ENCODE peak calls at places on chromosome 1, in five cellular contexts. One of them, this sample, is unnamed.

GRCh38 chr1:226479432-226479831 is 69.1 kb upstream of the STUM start:
- DNase-seq in fibroblast of gingiva: no peak
- DNase-seq in EH: no peak
- DNase-seq in activated gamma-delta T cell: no peak
- DNase-seq in activated CD4-positive, CD25-positive, alpha-beta regulatory T cell: no peak
- DNase-seq in this sample: no peak

GRCh38 chr1:172895050-172895460 is 155.7 kb downstream of the TNFSF18 start:
- DNase-seq in activated gamma-delta T cell: no peak
- DNase-seq in activated CD4-positive, CD25-positive, alpha-beta regulatory T cell: no peak
- DNase-seq in EH: peak; percentile 52
- DNase-seq in fibroblast of gingiva: no peak
- DNase-seq in this sample: no peak

GRCh38 chr1:204323887-204324286 is 35.8 kb downstream of the PLEKHA6 start:
- DNase-seq in EH: peak; percentile 70
- DNase-seq in activated gamma-delta T cell: no peak
- DNase-seq in activated CD4-positive, CD25-positive, alpha-beta regulatory T cell: no peak
- DNase-seq in fibroblast of gingiva: peak; percentile 11
- DNase-seq in this sample: no peak

GRCh38 chr1:205922314-205922713 is 20.9 kb downstream of the SLC26A9 start:
- DNase-seq in EH: no peak
- DNase-seq in activated gamma-delta T cell: no peak
- DNase-seq in activated CD4-positive, CD25-positive, alpha-beta regulatory T cell: no peak
- DNase-seq in fibroblast of gingiva: no peak
- DNase-seq in this sample: no peak

GRCh38 chr1:67817319-67817718 is 15.9 kb downstream of the GNG12 start:
- DNase-seq in activated gamma-delta T cell: no peak
- DNase-seq in fibroblast of gingiva: no peak
- DNase-seq in EH: no peak
- DNase-seq in activated CD4-positive, CD25-positive, alpha-beta regulatory T cell: no peak
- DNase-seq in this sample: no peak

GRCh38 chr1:231423648-231424047 is 1.6 kb upstream of the EGLN1 start:
- DNase-seq in EH: no peak
- DNase-seq in activated CD4-positive, CD25-positive, alpha-beta regulatory T cell: no peak
- DNase-seq in fibroblast of gingiva: no peak
- DNase-seq in activated gamma-delta T cell: no peak
- DNase-seq in this sample: no peak

GRCh38 chr1:30381266-30381665 is 342.1 kb downstream of the MATN1 start:
- DNase-seq in activated gamma-delta T cell: no peak
- DNase-seq in fibroblast of gingiva: no peak
- DNase-seq in EH: no peak
- DNase-seq in activated CD4-positive, CD25-positive, alpha-beta regulatory T cell: no peak
- DNase-seq in this sample: no peak

GRCh38 chr1:234760303-234760723 is 150.3 kb upstream of the IRF2BP2 start:
- DNase-seq in EH: peak; percentile 54
- DNase-seq in fibroblast of gingiva: no peak
- DNase-seq in activated gamma-delta T cell: no peak
- DNase-seq in activated CD4-positive, CD25-positive, alpha-beta regulatory T cell: no peak
- DNase-seq in this sample: no peak

GRCh38 chr1:160001440-160001839 is 30.4 kb downstream of the PIGM start:
- DNase-seq in activated CD4-positive, CD25-positive, alpha-beta regulatory T cell: no peak
- DNase-seq in activated gamma-delta T cell: no peak
- DNase-seq in fibroblast of gingiva: no peak
- DNase-seq in EH: no peak
- DNase-seq in this sample: no peak